ENCODE peak calls at places on chromosomes 5 and 9, in six cellular contexts. E, L, Z, M, V and K are unnamed samples.

GRCh38 chr9:127991017-127991756 is 10.4 kb upstream of the EEIG1 start:
- DNase-seq in E (peak; percentile 66), M (no peak), L (no peak), V (no peak), Z (no peak), K (no peak)

GRCh38 chr5:86129009-86129408 is 488.7 kb upstream of the COX7C start:
- DNase-seq in Z (no peak), L (no peak), E (no peak), M (no peak), V (no peak), K (no peak)

GRCh38 chr9:4073371-4073770 is 226.5 kb downstream of the GLIS3 start:
- DNase-seq in M (no peak), V (no peak), L (no peak), Z (no peak), E (peak; percentile 21), K (no peak)

GRCh38 chr5:118946138-118946537 is 42.2 kb downstream of the DTWD2 start:
- DNase-seq in L (no peak), E (no peak), M (no peak), Z (no peak), V (no peak), K (no peak)

GRCh38 chr5:7754490-7754889 is 96.4 kb downstream of the CFAP90 start:
- DNase-seq in M (no peak), Z (no peak), L (no peak), V (no peak), E (no peak), K (no peak)

GRCh38 chr5:175354961-175355360 is 89.0 kb downstream of the DRD1 start:
- DNase-seq in Z (no peak), M (no peak), V (no peak), L (no peak), E (no peak), K (no peak)

GRCh38 chr9:69797680-69798079 is 22.9 kb upstream of the CFAP95 start:
- DNase-seq in V (no peak), L (no peak), Z (no peak), M (no peak), E (no peak), K (no peak)

GRCh38 chr5:176541338-176542134 is 4.3 kb upstream of the RNF44 start:
- DNase-seq in E (no peak), L (peak; percentile 57), V (peak; percentile 67), M (peak; percentile 72), Z (no peak), K (peak; percentile 22)

GRCh38 chr5:126568206-126568755 is 26.7 kb downstream of the ALDH7A1 start:
- DNase-seq in V (no peak), Z (no peak), M (no peak), E (no peak), L (no peak), K (no peak)

GRCh38 chr5:1226231-1226630 is 1.1 kb downstream of the SLC6A18 start:
- DNase-seq in M (no peak), E (no peak), L (no peak), Z (no peak), V (no peak), K (no peak)

GRCh38 chr9:100602302-100602930 is 24.5 kb downstream of the CAVIN4 start:
- DNase-seq in M (no peak), E (peak; percentile 49), L (no peak), V (no peak), Z (no peak), K (peak; percentile 74)

GRCh38 chr5:143200781-143201398 is 202.6 kb downstream of the NR3C1 start:
- DNase-seq in L (peak; percentile 40), V (peak; percentile 73), E (no peak), Z (peak; percentile 77), M (no peak), K (peak; percentile 80)

GRCh38 chr5:109016300-109016699 is 268.6 kb downstream of the FER start:
- DNase-seq in Z (no peak), L (no peak), E (no peak), V (no peak), M (no peak), K (peak; percentile 17)

GRCh38 chr5:26669523-26669922 is 368.9 kb downstream of the CDH9 start:
- DNase-seq in M (no peak), V (peak; percentile 14), Z (no peak), L (no peak), E (no peak), K (no peak)

GRCh38 chr9:108836771-108837170 is 19.0 kb downstream of the ACTL7B start:
- DNase-seq in V (no peak), L (no peak), M (no peak), Z (no peak), E (no peak), K (no peak)

GRCh38 chr5:97745817-97746216 is 562.8 kb upstream of the RIOK2 start:
- DNase-seq in V (no peak), E (no peak), Z (no peak), M (no peak), L (no peak), K (no peak)

GRCh38 chr5:117261948-117262606 is 687.5 kb upstream of the SEMA6A start:
- DNase-seq in M (no peak), E (no peak), V (no peak), L (no peak), Z (no peak), K (no peak)

GRCh38 chr5:136686192-136686872 is 321.0 kb upstream of the TRPC7 start:
- DNase-seq in E (no peak), V (no peak), L (no peak), Z (no peak), M (no peak), K (peak; percentile 29)
- TF ChIP-seq CTCF in E (no peak), V (no peak), L (peak; percentile 27), Z (peak; percentile 34), M (no peak), K (peak; percentile 50)

GRCh38 chr5:134063421-134063820 is 51.1 kb upstream of the TCF7 start:
- DNase-seq in Z (no peak), E (no peak), L (no peak), M (no peak), V (no peak), K (no peak)
- H3K4me3 ChIP-seq in Z (no peak overlapping the region), E (no peak overlapping the region), L (no peak overlapping the region), M (no peak overlapping the region), V (no peak overlapping the region), K (no peak overlapping the region)

DNA sequence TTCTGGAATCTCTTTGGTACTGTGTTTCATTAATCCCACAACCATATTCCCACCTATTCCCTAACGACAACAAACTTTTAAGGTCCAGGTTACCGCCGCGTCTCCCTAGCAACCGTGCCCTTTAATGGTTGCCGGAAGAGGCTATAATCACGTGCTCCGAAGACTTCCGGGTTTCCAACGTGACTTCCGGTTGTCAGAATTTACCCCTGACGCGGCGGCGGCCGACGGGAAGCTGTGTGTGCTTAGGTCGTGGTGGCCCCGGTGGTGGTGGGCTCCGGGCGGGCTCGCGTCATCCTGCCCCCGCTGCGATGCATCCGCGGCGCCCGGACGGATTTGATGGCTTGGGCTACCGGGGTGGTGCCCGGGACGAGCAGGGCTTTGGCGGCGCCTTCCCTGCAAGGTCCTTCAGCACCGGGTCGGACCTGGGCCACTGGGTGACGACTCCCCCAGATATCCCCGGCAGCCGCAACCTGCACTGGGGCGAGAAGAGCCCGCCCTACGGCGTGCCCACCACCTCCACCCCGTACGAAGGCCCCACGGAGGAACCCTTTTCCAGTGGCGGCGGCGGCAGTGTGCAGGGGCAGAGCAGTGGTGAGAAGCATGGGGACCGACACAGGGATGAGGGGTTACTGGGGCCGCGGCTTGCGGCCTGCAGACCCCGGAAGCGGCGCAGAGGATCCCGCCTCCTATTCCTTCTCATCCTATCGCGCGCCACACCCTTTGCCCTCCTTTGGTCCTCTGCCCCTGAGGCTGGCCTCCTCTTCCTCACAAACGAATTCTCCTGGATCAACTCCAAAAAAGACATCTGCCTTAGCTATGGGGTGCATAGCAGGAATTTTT is at the start of gene SLC25A46:
- DNase-seq in Z (no peak), E (peak; percentile 79), M (peak; percentile 89), L (peak; percentile 81), V (peak; percentile 91), K (peak; percentile 90)
- TF ChIP-seq CTCF in Z (no peak), E (no peak), M (no peak), L (no peak), V (no peak), K (no peak)

GRCh38 chr5:75551471-75551870 is 39.8 kb downstream of the POLK start:
- DNase-seq in M (no peak), V (no peak), L (no peak), Z (peak; percentile 24), E (no peak), K (peak; percentile 68)
- H3K4me3 ChIP-seq in M (no peak overlapping the region), V (no peak overlapping the region), L (no peak overlapping the region), Z (no peak overlapping the region), E (no peak overlapping the region), K (no peak overlapping the region)

DNA sequence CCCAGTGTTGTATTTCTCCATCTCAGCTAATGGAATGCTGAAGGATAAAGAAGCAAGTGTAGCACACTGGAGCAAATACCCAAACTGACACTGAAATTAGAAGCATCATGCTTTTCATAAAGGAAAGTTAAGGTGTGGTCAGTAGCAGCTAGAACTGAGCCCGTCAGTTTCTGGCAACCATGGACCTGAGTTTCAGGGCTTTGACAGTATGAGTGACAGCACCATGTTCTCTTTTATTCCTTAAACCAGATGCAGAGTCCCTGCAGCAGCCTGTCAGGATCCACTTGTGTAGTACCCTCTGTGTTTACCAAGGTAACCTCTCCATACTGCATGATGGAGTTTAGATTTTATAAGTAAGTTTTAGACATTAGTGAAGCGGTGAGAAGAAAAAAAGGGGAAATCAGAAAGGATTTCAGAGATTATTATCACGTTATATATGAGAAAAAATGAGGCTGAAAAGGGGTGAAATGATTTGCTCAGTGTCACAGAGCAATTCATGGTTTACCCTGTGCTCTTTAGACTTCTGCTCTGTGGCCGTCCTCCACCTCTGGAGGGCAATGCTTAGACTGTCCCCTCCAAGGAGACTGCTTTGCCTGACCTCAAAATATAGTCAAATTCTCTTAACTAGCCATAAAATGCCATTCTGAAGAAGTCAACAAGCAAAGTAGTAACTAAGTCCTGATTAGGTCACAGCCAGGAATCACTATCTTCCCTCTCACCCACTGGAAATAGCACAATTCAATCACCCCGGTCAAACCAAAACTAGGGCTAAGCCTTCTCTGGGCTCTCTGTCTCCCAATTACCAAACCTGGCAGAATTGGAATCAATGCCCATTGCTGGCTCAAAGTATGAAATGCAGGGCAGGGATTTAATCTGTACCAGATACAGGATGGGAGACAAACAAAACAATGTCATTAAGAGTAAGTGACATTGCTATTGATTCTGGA is 10.5 kb upstream of the MYOT start:
- DNase-seq in E (no peak), M (no peak), V (no peak), L (no peak), Z (no peak), K (no peak)
- TF ChIP-seq CTCF in E (no peak), M (no peak), V (no peak), L (no peak), Z (no peak), K (no peak)

GRCh38 chr9:109912082-109912581 is 132.1 kb downstream of the PALM2AKAP2 start:
- DNase-seq in Z (peak; percentile 46), M (no peak), L (no peak), V (no peak), E (no peak), K (peak; percentile 57)
- H3K4me3 ChIP-seq in Z (no peak overlapping the region), M (no peak overlapping the region), L (no peak overlapping the region), V (no peak overlapping the region), E (no peak overlapping the region), K (no peak overlapping the region)